ENCODE peak calls at places on chromosomes 6 and 20, in seven cellular contexts. F is fibroblast of lung, Q is A673, Y is AG10803, O is retinal pigment epithelial cell, S is AG09309, X is H1. U is an unnamed sample.

GRCh38 chr20:50728981-50729874 is 2.2 kb upstream of the PARD6B start:
- DNase-seq in X (no peak), Q (no peak), F (no peak), Y (no peak), O (no peak), S (no peak), U (peak)

GRCh38 chr6:84633771-84634170 is 130.6 kb downstream of the TBX18 start:
- DNase-seq in Q (no peak), S (no peak), F (peak), O (no peak), X (no peak), Y (no peak), U (no peak)

GRCh38 chr6:107786709-107787588 is 37.2 kb downstream of the SCML4 start:
- DNase-seq in Q (no peak), F (no peak), Y (no peak), X (no peak), S (no peak), O (no peak), U (no peak)

GRCh38 chr6:40894962-40895799 is 143.8 kb downstream of the UNC5CL start:
- DNase-seq in S (peak), F (peak), Q (peak), O (no peak), Y (peak), X (peak), U (peak)

GRCh38 chr20:58710481-58711265 is 18.1 kb downstream of the NPEPL1 start:
- DNase-seq in X (no peak), Y (no peak), S (no peak), F (no peak), O (no peak), Q (no peak), U (no peak)

GRCh38 chr20:33273117-33273851 is 9.7 kb upstream of the BPIFB1 start:
- DNase-seq in Q (no peak), F (peak), X (no peak), O (no peak), S (no peak), Y (no peak), U (no peak)

GRCh38 chr6:39199541-39199940 is 29.7 kb downstream of the KCNK5 start:
- DNase-seq in S (no peak), Y (no peak), Q (no peak), O (no peak), X (no peak), F (no peak), U (no peak)

GRCh38 chr6:150605333-150605732 is 5.6 kb downstream of the PLEKHG1 start:
- DNase-seq in F (no peak), Q (no peak), Y (no peak), X (no peak), S (no peak), O (no peak), U (no peak)

GRCh38 chr20:41232971-41233926 is 84.3 kb downstream of the ZHX3 start:
- DNase-seq in Q (no peak), X (no peak), O (no peak), Y (peak), S (peak), F (peak), U (peak)

GRCh38 chr6:139608872-139609271 is 234.4 kb upstream of the CITED2 start:
- DNase-seq in Q (no peak), Y (peak), F (peak), S (no peak), O (no peak), X (no peak), U (no peak)

GRCh38 chr20:35133735-35134134 is 13.4 kb downstream of the EDEM2 start:
- DNase-seq in Y (no peak), Q (no peak), O (no peak), X (no peak), S (no peak), F (no peak), U (no peak)

GRCh38 chr6:149489967-149490366 is 5.2 kb upstream of the ZC3H12D start:
- DNase-seq in S (no peak), X (no peak), O (no peak), Y (no peak), F (no peak), Q (no peak), U (no peak)

GRCh38 chr6:129475477-129476247 is 234.3 kb downstream of the ARHGAP18 start:
- DNase-seq in S (no peak), X (no peak), Q (no peak), F (no peak), Y (no peak), O (no peak), U (no peak)

GRCh38 chr6:89045585-89045984 is 35.0 kb upstream of the PNRC1 start:
- DNase-seq in O (no peak), Y (no peak), S (no peak), X (no peak), Q (no peak), F (no peak), U (peak)

GRCh38 chr20:52047811-52048302 is 143.7 kb downstream of the ZFP64 start:
- DNase-seq in O (no peak), F (peak), Q (no peak), X (no peak), S (no peak), Y (no peak), U (no peak)

GRCh38 chr6:36246511-36247268 is 23.2 kb upstream of the PNPLA1 start:
- DNase-seq in X (no peak), O (no peak), S (no peak), Y (no peak), F (no peak), Q (no peak), U (peak)

GRCh38 chr20:2515203-2515602 is 6.5 kb upstream of the ZNF343 start:
- DNase-seq in O (no peak), Y (peak), S (no peak), X (no peak), F (no peak), Q (no peak), U (no peak)

GRCh38 chr6:39073471-39074355 is 25.1 kb downstream of the GLP1R start:
- DNase-seq in Q (no peak), X (no peak), Y (no peak), O (no peak), F (no peak), S (no peak), U (no peak)

GRCh38 chr20:44023515-44024371 is 109.1 kb downstream of the TOX2 start:
- DNase-seq in O (no peak), Q (no peak), X (no peak), F (no peak), Y (no peak), S (no peak), U (no peak)

GRCh38 chr20:50152394-50153152 is 950 bp downstream of the PEDS1 start:
- DNase-seq in F (no peak), Q (no peak), Y (no peak), X (no peak), O (no peak), S (no peak), U (peak)

GRCh38 chr6:28867078-28867414 is 56.7 kb downstream of the TRIM27 start:
- DNase-seq in Q (peak), O (no peak), S (no peak), F (peak), Y (peak), X (no peak), U (peak)

GRCh38 chr6:11848852-11849731 is 70.5 kb upstream of the ADTRP start:
- DNase-seq in O (peak), Q (peak), F (peak), S (no peak), X (no peak), Y (peak), U (peak)

GRCh38 chr6:144845181-144845580 is 560.0 kb downstream of the UTRN start:
- DNase-seq in Q (no peak), S (no peak), F (peak), Y (peak), O (no peak), X (no peak), U (no peak)

GRCh38 chr20:25289886-25290597 is 42.2 kb downstream of the PYGB start:
- DNase-seq in Q (no peak), F (no peak), O (no peak), S (no peak), Y (no peak), X (no peak), U (no peak)

GRCh38 chr6:35218021-35218420 is 4.3 kb downstream of the SCUBE3 start:
- DNase-seq in O (no peak), Y (peak), S (no peak), Q (no peak), F (peak), X (no peak), U (peak)

GRCh38 chr20:41006126-41006935 is 22.3 kb upstream of the TOP1 start:
- DNase-seq in O (no peak), X (no peak), Y (no peak), S (no peak), F (no peak), Q (no peak), U (no peak)

GRCh38 chr6:90294989-90295853 is 1.4 kb downstream of the BACH2 start:
- DNase-seq in X (no peak), Y (peak), O (no peak), Q (peak), F (peak), S (no peak), U (peak)
- TF ChIP-seq CTCF in X (no peak), Y (no peak), O (peak), Q (no peak), F (peak), S (no peak), U (peak)

DNA sequence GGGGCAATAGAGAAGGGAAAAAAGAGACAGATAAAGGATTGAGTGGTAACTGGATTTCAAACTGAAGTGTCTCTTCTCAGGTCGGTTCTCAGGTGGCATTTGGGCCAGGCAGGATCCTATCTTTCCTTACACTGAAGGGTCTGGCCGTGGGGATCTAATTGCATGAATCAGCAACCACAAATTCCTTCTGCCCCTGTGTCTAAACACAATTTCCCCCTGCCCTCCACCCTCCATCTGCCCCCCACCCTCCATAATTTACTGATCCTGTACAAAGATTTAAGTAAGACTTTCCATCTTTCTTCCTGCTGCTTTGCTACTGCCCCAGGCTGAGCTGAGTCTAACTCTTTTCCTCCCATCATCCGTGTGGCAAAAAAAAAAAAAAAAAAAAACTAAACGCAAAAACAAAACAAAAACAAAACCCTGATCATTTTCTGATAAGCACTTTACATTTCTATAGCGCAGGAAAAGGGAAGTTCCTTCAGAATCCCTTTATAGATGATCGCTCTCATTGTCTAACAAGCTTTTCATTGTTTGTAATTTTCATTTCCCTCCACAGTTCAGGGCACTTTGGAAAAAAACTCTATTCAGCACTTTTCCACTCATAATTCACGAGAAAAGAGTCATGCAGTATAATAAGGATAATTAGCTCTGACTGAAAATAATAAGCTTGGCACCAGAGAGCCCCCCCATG is 89.2 kb upstream of the ATXN1 start:
- DNase-seq in Y (no peak), X (no peak), F (peak), O (no peak), Q (peak), S (no peak), U (no peak)
- H3K4me3 ChIP-seq in Y (no peak), X (no peak), F (no peak), O (no peak), Q (no peak), S (no peak), U (no peak)

GRCh38 chr6:125952764-125953501 is 3.6 kb upstream of the HINT3 start:
- DNase-seq in S (no peak), O (no peak), X (no peak), Y (peak), Q (peak), F (peak), U (peak)
- TF ChIP-seq CTCF in S (peak), O (peak), X (peak), Y (peak), Q (peak), F (peak), U (peak)

GRCh38 chr6:125968493-125968892 is 11.9 kb downstream of the HINT3 start:
- DNase-seq in Y (no peak), X (no peak), S (no peak), F (no peak), Q (no peak), O (no peak), U (no peak)

GRCh38 chr6:125957845-125958244 is 1.3 kb downstream of the HINT3 start:
- DNase-seq in S (no peak), Y (peak), X (no peak), O (no peak), Q (peak), F (peak), U (peak)

GRCh38 chr6:125961117-125961516 is 4.5 kb downstream of the HINT3 start:
- DNase-seq in S (no peak), Q (no peak), Y (no peak), X (no peak), F (no peak), O (no peak), U (no peak)

GRCh38 chr6:125966569-125966968 is 10.0 kb downstream of the HINT3 start:
- DNase-seq in Q (no peak), F (no peak), S (no peak), Y (no peak), O (no peak), X (no peak), U (no peak)

DNA sequence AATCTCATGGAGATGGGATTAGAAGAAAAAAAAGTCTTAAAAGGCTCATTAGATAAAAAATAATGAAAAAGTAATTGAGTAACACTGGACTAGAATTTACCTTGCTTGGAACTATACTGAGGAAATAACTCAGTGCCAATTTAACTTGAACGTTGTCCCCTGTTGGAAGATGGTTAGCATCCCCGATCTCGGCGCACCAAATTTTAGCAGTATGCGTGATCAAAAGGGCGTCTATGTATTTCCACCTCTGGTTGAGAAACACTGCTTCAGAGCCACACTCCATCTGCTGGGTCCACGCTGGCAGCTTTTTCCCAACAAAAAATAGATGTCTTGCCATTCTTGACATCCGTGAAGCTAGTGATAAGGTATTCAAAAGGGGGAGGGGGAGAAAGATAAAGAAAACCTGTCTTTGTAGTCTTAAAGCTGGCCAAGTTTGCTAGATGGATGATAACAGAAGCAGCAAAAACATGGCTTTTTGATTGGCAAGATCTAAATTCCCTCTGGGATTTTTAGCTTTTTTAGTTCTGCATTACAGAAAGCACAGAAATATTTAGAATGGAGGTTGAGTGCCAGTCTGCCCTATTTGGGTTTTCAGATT is 6.4 kb downstream of the HINT3 start:
- DNase-seq in Q (no peak), S (no peak), O (no peak), F (no peak), Y (no peak), X (no peak), U (no peak)
- H3K4me3 ChIP-seq in Q (no peak), S (no peak), O (no peak), F (no peak), Y (no peak), X (no peak), U (no peak)

DNA sequence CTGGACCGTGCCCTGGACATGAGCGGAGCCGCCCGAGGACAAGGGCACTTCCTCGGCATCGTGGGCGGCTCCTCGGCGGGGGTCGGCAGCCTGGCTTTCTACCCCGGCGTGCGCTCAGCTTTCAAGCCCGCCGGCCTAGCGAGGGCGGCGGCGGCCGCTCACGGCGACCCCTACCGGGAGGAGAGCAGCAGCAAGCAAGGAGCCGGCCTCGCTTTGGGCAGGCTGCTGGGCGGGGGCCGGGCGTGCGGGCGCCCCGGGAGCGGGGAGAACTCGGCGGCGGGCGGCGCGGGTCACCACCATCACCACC is 6.7 kb downstream of the PRDM13 start:
- DNase-seq in X (no peak), S (no peak), F (peak), Y (peak), Q (peak), O (no peak), U (peak)
- TF ChIP-seq CTCF in X (peak), S (peak), F (peak), Y (peak), Q (peak), O (peak), U (no peak)